ENCODE peak calls at places on chromosome 5, in seven cellular contexts. One of them, this sample, is unnamed.

GRCh38 chr5:164303646-164304225 is 798.3 kb downstream of the MAT2B start:
- DNase-seq in NCI-H1092: no peak
- DNase-seq in activated T-helper 1 cell treated with Interleukin-2 at 50 U/mL for 16 hours: no peak
- DNase-seq in epithelial cell of esophagus: no peak
- DNase-seq in breast epithelium: no peak
- DNase-seq in omental fat pad: no peak
- DNase-seq in AG04449: no peak
- DNase-seq in this sample: no peak

GRCh38 chr5:138370537-138370936 is 18.1 kb downstream of the KDM3B start:
- DNase-seq in epithelial cell of esophagus: no peak
- DNase-seq in breast epithelium: no peak
- DNase-seq in NCI-H1092: no peak
- DNase-seq in omental fat pad: no peak
- DNase-seq in activated T-helper 1 cell treated with Interleukin-2 at 50 U/mL for 16 hours: no peak
- DNase-seq in AG04449: no peak
- DNase-seq in this sample: no peak

GRCh38 chr5:56060276-56061110 is 65.7 kb upstream of the IL6ST start:
- DNase-seq in epithelial cell of esophagus: no peak
- DNase-seq in omental fat pad: no peak
- DNase-seq in NCI-H1092: no peak
- DNase-seq in AG04449: no peak
- DNase-seq in activated T-helper 1 cell treated with Interleukin-2 at 50 U/mL for 16 hours: no peak
- DNase-seq in breast epithelium: no peak
- DNase-seq in this sample: peak

GRCh38 chr5:62395210-62395950 is 8.3 kb downstream of the DIMT1 start:
- DNase-seq in epithelial cell of esophagus: peak
- DNase-seq in AG04449: no peak
- DNase-seq in NCI-H1092: no peak
- DNase-seq in breast epithelium: no peak
- DNase-seq in activated T-helper 1 cell treated with Interleukin-2 at 50 U/mL for 16 hours: no peak
- DNase-seq in omental fat pad: no peak
- DNase-seq in this sample: no peak

GRCh38 chr5:143311955-143312354 is 91.5 kb downstream of the NR3C1 start:
- DNase-seq in NCI-H1092: no peak
- DNase-seq in activated T-helper 1 cell treated with Interleukin-2 at 50 U/mL for 16 hours: no peak
- DNase-seq in omental fat pad: no peak
- DNase-seq in AG04449: no peak
- DNase-seq in epithelial cell of esophagus: no peak
- DNase-seq in breast epithelium: no peak
- DNase-seq in this sample: no peak

GRCh38 chr5:171913987-171914273 is 92.5 kb downstream of the FBXW11 start:
- DNase-seq in AG04449: no peak
- DNase-seq in NCI-H1092: no peak
- DNase-seq in breast epithelium: no peak
- DNase-seq in epithelial cell of esophagus: no peak
- DNase-seq in activated T-helper 1 cell treated with Interleukin-2 at 50 U/mL for 16 hours: no peak
- DNase-seq in omental fat pad: no peak
- DNase-seq in this sample: no peak

GRCh38 chr5:43569236-43569635 is 12.4 kb upstream of the PAIP1 start:
- DNase-seq in NCI-H1092: no peak
- DNase-seq in AG04449: no peak
- DNase-seq in epithelial cell of esophagus: no peak
- DNase-seq in breast epithelium: no peak
- DNase-seq in activated T-helper 1 cell treated with Interleukin-2 at 50 U/mL for 16 hours: no peak
- DNase-seq in omental fat pad: no peak
- DNase-seq in this sample: no peak

GRCh38 chr5:66633754-66634153 is 37.6 kb downstream of the MAST4 start:
- DNase-seq in breast epithelium: no peak
- DNase-seq in omental fat pad: no peak
- DNase-seq in NCI-H1092: peak
- DNase-seq in AG04449: no peak
- DNase-seq in activated T-helper 1 cell treated with Interleukin-2 at 50 U/mL for 16 hours: no peak
- DNase-seq in epithelial cell of esophagus: no peak
- DNase-seq in this sample: no peak

GRCh38 chr5:88142801-88143692 is 125.6 kb downstream of the TMEM161B start:
- DNase-seq in breast epithelium: no peak
- DNase-seq in AG04449: no peak
- DNase-seq in omental fat pad: no peak
- DNase-seq in activated T-helper 1 cell treated with Interleukin-2 at 50 U/mL for 16 hours: no peak
- DNase-seq in epithelial cell of esophagus: no peak
- DNase-seq in NCI-H1092: no peak
- DNase-seq in this sample: no peak

GRCh38 chr5:943201-943873 is 50.7 kb downstream of the TRIP13 start:
- DNase-seq in omental fat pad: no peak
- DNase-seq in AG04449: no peak
- DNase-seq in epithelial cell of esophagus: no peak
- DNase-seq in NCI-H1092: no peak
- DNase-seq in breast epithelium: no peak
- DNase-seq in activated T-helper 1 cell treated with Interleukin-2 at 50 U/mL for 16 hours: no peak
- DNase-seq in this sample: no peak

GRCh38 chr5:136104311-136104975 is 28.2 kb upstream of the SMAD5 start:
- DNase-seq in AG04449: no peak
- DNase-seq in NCI-H1092: no peak
- DNase-seq in activated T-helper 1 cell treated with Interleukin-2 at 50 U/mL for 16 hours: no peak
- DNase-seq in omental fat pad: no peak
- DNase-seq in epithelial cell of esophagus: no peak
- DNase-seq in breast epithelium: no peak
- DNase-seq in this sample: no peak

GRCh38 chr5:54844905-54845566 is 140.4 kb downstream of the ESM1 start:
- DNase-seq in omental fat pad: no peak
- DNase-seq in epithelial cell of esophagus: peak
- DNase-seq in NCI-H1092: peak
- DNase-seq in activated T-helper 1 cell treated with Interleukin-2 at 50 U/mL for 16 hours: no peak
- DNase-seq in breast epithelium: no peak
- DNase-seq in AG04449: no peak
- DNase-seq in this sample: no peak

GRCh38 chr5:67425514-67425913 is 228.9 kb upstream of the CD180 start:
- DNase-seq in NCI-H1092: no peak
- DNase-seq in activated T-helper 1 cell treated with Interleukin-2 at 50 U/mL for 16 hours: no peak
- DNase-seq in omental fat pad: no peak
- DNase-seq in epithelial cell of esophagus: peak
- DNase-seq in AG04449: no peak
- DNase-seq in breast epithelium: no peak
- DNase-seq in this sample: no peak

GRCh38 chr5:109865636-109866035 is 175.9 kb downstream of the MAN2A1 start:
- DNase-seq in omental fat pad: no peak
- DNase-seq in epithelial cell of esophagus: peak
- DNase-seq in AG04449: peak
- DNase-seq in breast epithelium: no peak
- DNase-seq in activated T-helper 1 cell treated with Interleukin-2 at 50 U/mL for 16 hours: no peak
- DNase-seq in NCI-H1092: no peak
- DNase-seq in this sample: no peak

GRCh38 chr5:56279979-56280378 is 46.8 kb upstream of the ANKRD55 start:
- DNase-seq in epithelial cell of esophagus: peak
- DNase-seq in AG04449: peak
- DNase-seq in breast epithelium: peak
- DNase-seq in omental fat pad: no peak
- DNase-seq in NCI-H1092: no peak
- DNase-seq in activated T-helper 1 cell treated with Interleukin-2 at 50 U/mL for 16 hours: no peak
- DNase-seq in this sample: no peak

GRCh38 chr5:308672-309271 is 12.7 kb upstream of the AHRR start:
- DNase-seq in AG04449: no peak
- DNase-seq in breast epithelium: no peak
- DNase-seq in epithelial cell of esophagus: peak
- DNase-seq in activated T-helper 1 cell treated with Interleukin-2 at 50 U/mL for 16 hours: no peak
- DNase-seq in NCI-H1092: no peak
- DNase-seq in omental fat pad: no peak
- DNase-seq in this sample: no peak

GRCh38 chr5:76888733-76889300 is 39.0 kb downstream of the S100Z start:
- DNase-seq in epithelial cell of esophagus: no peak
- DNase-seq in AG04449: no peak
- DNase-seq in omental fat pad: no peak
- DNase-seq in NCI-H1092: no peak
- DNase-seq in activated T-helper 1 cell treated with Interleukin-2 at 50 U/mL for 16 hours: no peak
- DNase-seq in breast epithelium: no peak
- DNase-seq in this sample: no peak

GRCh38 chr5:64594601-64595518 is 89.0 kb downstream of the RGS7BP start:
- DNase-seq in AG04449: no peak
- DNase-seq in epithelial cell of esophagus: peak
- DNase-seq in NCI-H1092: no peak
- DNase-seq in omental fat pad: no peak
- DNase-seq in activated T-helper 1 cell treated with Interleukin-2 at 50 U/mL for 16 hours: no peak
- DNase-seq in breast epithelium: no peak
- DNase-seq in this sample: no peak

GRCh38 chr5:43635374-43635773 is 32.4 kb downstream of the NNT start:
- DNase-seq in breast epithelium: no peak
- DNase-seq in NCI-H1092: no peak
- DNase-seq in omental fat pad: no peak
- DNase-seq in activated T-helper 1 cell treated with Interleukin-2 at 50 U/mL for 16 hours: no peak
- DNase-seq in epithelial cell of esophagus: no peak
- DNase-seq in AG04449: no peak
- DNase-seq in this sample: no peak

GRCh38 chr5:131198625-131199024 is 27.9 kb downstream of the LYRM7 start:
- DNase-seq in AG04449: no peak
- DNase-seq in breast epithelium: no peak
- DNase-seq in activated T-helper 1 cell treated with Interleukin-2 at 50 U/mL for 16 hours: no peak
- DNase-seq in epithelial cell of esophagus: no peak
- DNase-seq in NCI-H1092: no peak
- DNase-seq in omental fat pad: no peak
- DNase-seq in this sample: no peak

GRCh38 chr5:139745800-139746690 is 49.6 kb upstream of the PSD2 start:
- DNase-seq in NCI-H1092: no peak
- DNase-seq in breast epithelium: peak
- DNase-seq in activated T-helper 1 cell treated with Interleukin-2 at 50 U/mL for 16 hours: no peak
- DNase-seq in omental fat pad: peak
- DNase-seq in epithelial cell of esophagus: peak
- DNase-seq in AG04449: peak
- DNase-seq in this sample: no peak

GRCh38 chr5:103041071-103041676 is 78.8 kb downstream of the GIN1 start:
- DNase-seq in AG04449: no peak
- DNase-seq in breast epithelium: no peak
- DNase-seq in activated T-helper 1 cell treated with Interleukin-2 at 50 U/mL for 16 hours: no peak
- DNase-seq in omental fat pad: no peak
- DNase-seq in NCI-H1092: peak
- DNase-seq in epithelial cell of esophagus: peak
- DNase-seq in this sample: no peak

GRCh38 chr5:166648736-166649135 is 1642.7 kb upstream of the WWC1 start:
- DNase-seq in omental fat pad: no peak
- DNase-seq in epithelial cell of esophagus: no peak
- DNase-seq in NCI-H1092: no peak
- DNase-seq in breast epithelium: no peak
- DNase-seq in AG04449: no peak
- DNase-seq in activated T-helper 1 cell treated with Interleukin-2 at 50 U/mL for 16 hours: no peak
- DNase-seq in this sample: no peak

GRCh38 chr5:176625966-176626875 is 4.1 kb downstream of the SNCB start:
- DNase-seq in NCI-H1092: no peak
- DNase-seq in breast epithelium: no peak
- DNase-seq in AG04449: no peak
- DNase-seq in epithelial cell of esophagus: peak
- DNase-seq in omental fat pad: no peak
- DNase-seq in activated T-helper 1 cell treated with Interleukin-2 at 50 U/mL for 16 hours: no peak
- DNase-seq in this sample: no peak